ENCODE peak calls at places on chromosomes 13 and 19, in ten cellular contexts. G is neural progenitor cell, O is adrenal gland, B is AG10803, W is ovary, X is left lung, I is mucosa of descending colon, V is mammary epithelial cell, T is astrocyte, U is colonic mucosa. M is an unnamed sample.

GRCh38 chr13:32212420-32212819 is 102.7 kb downstream of the ZAR1L start:
- DNase-seq in G (no peak), O (no peak), B (peak), W (no peak), X (no peak), I (no peak), V (peak), T (peak), U (no peak), M (no peak)

GRCh38 chr13:40576369-40576768 is 90.1 kb downstream of the FOXO1 start:
- DNase-seq in G (no peak), O (no peak), B (no peak), W (no peak), X (no peak), I (no peak), V (no peak), T (no peak), U (no peak), M (no peak)

GRCh38 chr13:23384111-23384510 is 49.4 kb downstream of the SACS start:
- DNase-seq in G (no peak), O (no peak), B (peak), W (no peak), X (no peak), I (no peak), V (peak), T (peak), U (no peak), M (peak)

GRCh38 chr19:50931023-50931422 is 19.8 kb upstream of the KLK4 start:
- DNase-seq in G (no peak), O (no peak), B (no peak), W (no peak), X (no peak), I (no peak), V (no peak), T (no peak), U (no peak), M (no peak)

GRCh38 chr19:51339313-51339686 is 2.6 kb downstream of the VSIG10L start:
- DNase-seq in G (peak), O (no peak), B (no peak), W (no peak), X (no peak), I (no peak), V (no peak), T (no peak), U (no peak), M (no peak)

GRCh38 chr19:45211751-45212381 is 33.3 kb downstream of the BLOC1S3 start:
- DNase-seq in G (no peak), O (peak), B (no peak), W (no peak), X (peak), I (no peak), V (no peak), T (no peak), U (no peak), M (no peak)

GRCh38 chr19:38563475-38563874 is 54.3 kb downstream of the MAP4K1 start:
- DNase-seq in G (no peak), O (no peak), B (no peak), W (no peak), X (peak), I (no peak), V (no peak), T (no peak), U (no peak), M (no peak)

GRCh38 chr13:50866817-50867640 is 23.5 kb upstream of the DLEU7 start:
- DNase-seq in G (no peak), O (no peak), B (peak), W (no peak), X (no peak), I (no peak), V (no peak), T (peak), U (no peak), M (no peak)

GRCh38 chr13:29679357-29680050 is 84.0 kb upstream of the SLC7A1 start:
- DNase-seq in G (no peak), O (peak), B (no peak), W (no peak), X (no peak), I (no peak), V (no peak), T (peak), U (no peak), M (no peak)

GRCh38 chr13:42272115-42272756 is at the start of gene AKAP11:
- DNase-seq in G (peak), O (peak), B (peak), W (no peak), X (peak), I (peak), V (peak), T (peak), U (peak), M (peak)

GRCh38 chr13:110323986-110324749 is 17.1 kb downstream of the COL4A2 start:
- DNase-seq in G (no peak), O (no peak), B (no peak), W (no peak), X (no peak), I (no peak), V (no peak), T (no peak), U (no peak), M (no peak)

GRCh38 chr13:52786747-52787146 is 47.1 kb upstream of the CNMD start:
- DNase-seq in G (no peak), O (no peak), B (no peak), W (no peak), X (no peak), I (no peak), V (peak), T (no peak), U (no peak), M (no peak)

GRCh38 chr13:114044486-114044885 is 70.6 kb upstream of the C13orf46 start:
- DNase-seq in G (no peak), O (no peak), B (peak), W (peak), X (no peak), I (no peak), V (no peak), T (peak), U (no peak), M (no peak)
- H3K4me3 ChIP-seq in G (no peak), O (no peak), B (no peak), W (no peak), X (no peak), I (no peak), V (no peak), T (no peak), U (no peak), M (no peak)

GRCh38 chr13:25575562-25575961 is 203.8 kb downstream of the ATP8A2 start:
- DNase-seq in G (no peak), O (peak), B (no peak), W (no peak), X (no peak), I (no peak), V (no peak), T (no peak), U (no peak), M (no peak)

GRCh38 chr13:25574437-25575426 is 203.0 kb downstream of the ATP8A2 start:
- DNase-seq in G (peak), O (peak), B (peak), W (peak), X (no peak), I (no peak), V (peak), T (peak), U (peak), M (peak)

GRCh38 chr13:25570185-25570584 is 198.4 kb downstream of the ATP8A2 start:
- DNase-seq in G (no peak), O (no peak), B (no peak), W (no peak), X (no peak), I (no peak), V (no peak), T (no peak), U (no peak), M (no peak)

DNA sequence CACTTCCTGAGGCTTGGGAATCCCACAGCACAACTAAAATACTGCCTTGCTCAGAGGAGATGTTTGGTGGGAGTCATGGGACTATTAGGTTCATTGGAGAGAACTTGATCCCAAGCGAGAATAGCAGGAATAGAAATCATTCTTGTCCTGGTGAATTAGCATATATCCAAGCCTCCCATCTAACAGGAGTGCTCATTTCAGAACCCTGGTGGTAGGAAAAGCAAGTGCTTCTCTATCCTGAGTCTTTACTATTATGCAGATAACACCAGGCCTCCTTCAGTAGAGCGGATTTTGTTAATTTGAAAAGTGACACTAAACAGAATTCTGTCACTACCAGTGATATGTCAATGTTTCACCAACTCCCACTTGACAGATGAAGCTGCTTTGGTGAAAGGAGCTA is 199.5 kb downstream of the ATP8A2 start:
- DNase-seq in G (no peak), O (no peak), B (no peak), W (no peak), X (no peak), I (no peak), V (no peak), T (no peak), U (no peak), M (no peak)
- TF ChIP-seq CTCF in G (peak), O (no peak), B (no peak), W (no peak), X (no peak), I (no peak), V (peak), T (peak), U (no peak), M (no peak)

GRCh38 chr19:49497047-49497789 is 984 bp downstream of the RPS11 start:
- DNase-seq in G (peak), O (peak), B (peak), W (peak), X (peak), I (peak), V (peak), T (no peak), U (peak), M (peak)

GRCh38 chr19:49499030-49499670 is 2.9 kb downstream of the RPS11 start:
- DNase-seq in G (no peak), O (peak), B (no peak), W (no peak), X (no peak), I (no peak), V (no peak), T (no peak), U (no peak), M (no peak)

GRCh38 chr19:49496574-49497008 is 357 bp downstream of the RPS11 start:
- DNase-seq in G (no peak), O (no peak), B (no peak), W (no peak), X (no peak), I (no peak), V (no peak), T (no peak), U (no peak), M (no peak)

GRCh38 chr19:49497790-49498106 is 1.5 kb downstream of the RPS11 start:
- DNase-seq in G (no peak), O (no peak), B (no peak), W (no peak), X (no peak), I (no peak), V (no peak), T (no peak), U (no peak), M (no peak)

DNA sequence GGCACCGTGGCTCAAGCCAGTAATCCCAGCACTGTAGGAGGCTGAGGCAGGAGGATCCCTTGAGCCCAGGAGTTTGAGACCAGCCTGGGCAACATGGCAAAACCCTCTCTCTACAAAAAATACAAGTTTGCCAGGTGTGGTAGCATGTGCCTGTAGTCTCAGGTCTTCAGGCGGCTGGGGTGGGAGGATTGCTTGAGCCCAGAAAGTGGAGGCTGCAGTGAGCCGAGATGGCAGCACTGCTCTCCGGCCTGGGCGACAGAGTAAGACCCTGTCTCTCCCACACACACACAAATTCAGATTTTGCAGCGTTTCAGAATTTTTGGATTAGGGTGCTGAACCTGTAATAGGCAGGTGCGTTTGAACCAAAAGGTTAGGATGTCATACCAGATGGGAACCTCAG is 2.2 kb downstream of the RPS11 start:
- DNase-seq in G (no peak), O (no peak), B (no peak), W (no peak), X (no peak), I (no peak), V (no peak), T (no peak), U (no peak), M (no peak)
- H3K4me3 ChIP-seq in G (no peak), O (no peak), B (no peak), W (no peak), X (peak), I (no peak), V (no peak), T (peak), U (no peak), M (no peak)

DNA sequence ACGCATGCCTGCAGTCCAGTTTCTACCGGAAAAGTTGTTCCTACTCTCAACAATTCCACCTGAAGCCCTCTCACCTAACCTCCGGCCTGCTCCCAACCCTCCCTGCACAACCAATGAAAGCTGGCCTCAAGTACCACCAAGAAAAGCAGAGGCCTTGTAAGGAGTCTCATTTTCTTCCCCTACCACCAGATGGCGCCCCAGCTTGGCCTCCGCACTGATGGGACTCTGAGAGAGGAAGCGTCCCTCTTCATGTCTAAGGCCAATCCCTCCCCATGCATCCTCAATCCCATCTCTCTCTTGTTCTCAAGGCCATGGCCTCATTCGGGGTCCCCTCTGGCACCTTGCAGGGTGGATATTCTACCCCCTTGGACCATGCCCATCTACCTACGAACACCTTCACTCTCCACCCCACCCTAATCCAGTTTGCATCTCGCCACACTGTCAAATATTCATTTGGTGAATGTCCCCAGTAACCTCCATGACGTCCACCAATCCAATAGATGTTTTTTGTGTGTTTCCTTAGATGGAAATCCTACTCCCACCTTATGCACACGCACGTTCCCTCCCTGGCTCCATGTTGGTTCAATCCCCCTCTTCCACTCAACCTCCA is 412.8 kb downstream of the ZNF536 start:
- DNase-seq in G (peak), O (peak), B (peak), W (peak), X (peak), I (no peak), V (peak), T (no peak), U (peak), M (peak)
- TF ChIP-seq CTCF in G (peak), O (peak), B (peak), W (peak), X (peak), I (peak), V (peak), T (peak), U (peak), M (peak)

GRCh38 chr19:56664511-56664910 is 7.0 kb downstream of the ZNF835 start:
- DNase-seq in G (no peak), O (no peak), B (no peak), W (no peak), X (no peak), I (no peak), V (no peak), T (no peak), U (no peak), M (no peak)

GRCh38 chr19:56661248-56661647 is 10.3 kb downstream of the ZNF835 start:
- DNase-seq in G (no peak), O (peak), B (no peak), W (no peak), X (no peak), I (no peak), V (no peak), T (no peak), U (no peak), M (no peak)

GRCh38 chr19:56663931-56664500 is 7.5 kb downstream of the ZNF835 start:
- DNase-seq in G (no peak), O (peak), B (no peak), W (no peak), X (no peak), I (no peak), V (no peak), T (no peak), U (no peak), M (no peak)

GRCh38 chr19:56660381-56661105 is 11.0 kb downstream of the ZNF835 start:
- DNase-seq in G (no peak), O (peak), B (no peak), W (peak), X (peak), I (no peak), V (no peak), T (no peak), U (no peak), M (no peak)
- H3K4me3 ChIP-seq in G (no peak), O (no peak), B (no peak), W (no peak), X (no peak), I (no peak), V (no peak), T (no peak), U (no peak), M (no peak)